ENCODE peak calls at places on chromosomes 3 and 15, in ten cellular contexts. Q is testis, L is Peyer's patch, S is neural progenitor cell, F is fibroblast of the aortic adventitia, C is upper lobe of left lung, Y is osteocyte, N is lower leg skin, X is WTC11, G is PC-3. A is an unnamed sample.

GRCh38 chr3:41075958-41076357 is 123.3 kb upstream of the CTNNB1 start:
- DNase-seq in C (no peak), X (no peak), G (no peak), F (peak), Q (peak), N (no peak), S (peak), L (peak), Y (no peak), A (no peak)

GRCh38 chr15:53462631-53463030 is 296.8 kb downstream of the WDR72 start:
- DNase-seq in C (no peak), Q (no peak), L (no peak), S (no peak), N (no peak), Y (no peak), G (no peak), X (no peak), F (no peak), A (no peak)

GRCh38 chr15:40058476-40059140 is 19.6 kb upstream of the SRP14 start:
- DNase-seq in X (no peak), N (no peak), G (peak), S (no peak), C (no peak), Y (no peak), L (no peak), F (peak), Q (no peak), A (no peak)

GRCh38 chr3:140499114-140499757 is 178.6 kb upstream of the TRIM42 start:
- DNase-seq in Q (no peak), X (no peak), Y (no peak), N (no peak), F (peak), G (peak), C (no peak), S (peak), L (no peak), A (no peak)

GRCh38 chr15:89998923-89999675 is 2.0 kb upstream of the ZNF710 start:
- DNase-seq in N (no peak), F (no peak), Q (no peak), L (no peak), C (peak), Y (no peak), X (no peak), G (no peak), S (no peak), A (no peak)

GRCh38 chr15:60580650-60581415 is 101.9 kb upstream of the ICE2 start:
- DNase-seq in Y (no peak), Q (no peak), S (no peak), C (no peak), X (no peak), L (no peak), N (no peak), G (no peak), F (no peak), A (no peak)

GRCh38 chr15:62545392-62546227 is 380.5 kb upstream of the C2CD4B start:
- DNase-seq in Q (peak), G (peak), N (peak), S (no peak), F (peak), C (no peak), L (no peak), X (no peak), Y (no peak), A (no peak)

GRCh38 chr3:13556937-13557336 is 8.0 kb downstream of the FBLN2 start:
- DNase-seq in Y (no peak), S (peak), L (no peak), X (no peak), F (no peak), C (no peak), Q (no peak), G (no peak), N (no peak), A (no peak)

GRCh38 chr3:54857343-54857742 is 70.5 kb downstream of the LRTM1 start:
- DNase-seq in L (no peak), N (no peak), Y (no peak), F (no peak), X (no peak), C (no peak), S (no peak), G (peak), Q (no peak), A (no peak)

GRCh38 chr3:112114558-112115160 is 18.4 kb downstream of the GCSAM start:
- DNase-seq in S (no peak), Y (no peak), L (no peak), F (no peak), G (no peak), C (no peak), N (no peak), Q (no peak), X (no peak), A (peak)

GRCh38 chr3:37491776-37492175 is 317.4 kb upstream of the LRRFIP2 start:
- DNase-seq in Y (no peak), L (no peak), N (no peak), Q (no peak), G (no peak), S (no peak), F (peak), X (no peak), C (no peak), A (no peak)

GRCh38 chr15:62035256-62035908 is 24.9 kb downstream of the VPS13C start:
- DNase-seq in F (peak), N (no peak), S (no peak), L (no peak), X (no peak), Y (no peak), C (no peak), G (peak), Q (no peak), A (no peak)

GRCh38 chr15:95105229-95105628 is 873.9 kb downstream of the MCTP2 start:
- DNase-seq in F (no peak), C (no peak), S (no peak), N (no peak), Q (no peak), G (peak), L (no peak), X (no peak), Y (no peak), A (no peak)

GRCh38 chr3:29759443-29760033 is 478.7 kb downstream of the RBMS3 start:
- DNase-seq in F (peak), S (peak), N (no peak), X (no peak), C (no peak), L (no peak), Q (no peak), Y (no peak), G (peak), A (no peak)

GRCh38 chr15:27410986-27411385 is 440.0 kb downstream of the GABRG3 start:
- DNase-seq in C (no peak), F (no peak), Q (no peak), S (no peak), G (peak), X (no peak), L (no peak), Y (no peak), N (no peak), A (no peak)

GRCh38 chr15:77247116-77247515 is 172.8 kb downstream of the PEAK1 start:
- DNase-seq in F (no peak), L (no peak), G (no peak), N (no peak), Q (no peak), S (no peak), C (no peak), Y (no peak), X (no peak), A (no peak)

GRCh38 chr3:192888121-192888520 is 29.5 kb downstream of the MB21D2 start:
- DNase-seq in Y (no peak), G (peak), N (no peak), Q (no peak), C (no peak), X (no peak), S (no peak), L (no peak), F (peak), A (no peak)

GRCh38 chr15:73799466-73799865 is 46.3 kb upstream of the INSYN1 start:
- DNase-seq in X (no peak), F (peak), L (no peak), N (no peak), S (no peak), C (no peak), Y (no peak), G (no peak), Q (no peak), A (no peak)

GRCh38 chr3:38226273-38226672 is 39.3 kb upstream of the SLC22A13 start:
- DNase-seq in Q (no peak), G (peak), N (no peak), Y (no peak), L (no peak), F (peak), C (no peak), S (no peak), X (no peak), A (no peak)

GRCh38 chr3:113590983-113591382 is 58.6 kb downstream of the SIDT1 start:
- DNase-seq in Q (no peak), N (no peak), L (no peak), F (no peak), S (no peak), Y (no peak), X (no peak), C (no peak), G (no peak), A (no peak)

GRCh38 chr3:108489776-108490175 is 20.6 kb downstream of the MYH15 start:
- DNase-seq in X (peak), C (no peak), Q (peak), S (peak), F (peak), G (peak), Y (no peak), L (no peak), N (peak), A (peak)

GRCh38 chr3:126834596-126835471 is 130.8 kb downstream of the CHCHD6 start:
- DNase-seq in S (no peak), L (no peak), F (no peak), Q (no peak), Y (peak), C (peak), X (no peak), G (peak), N (no peak), A (no peak)

DNA sequence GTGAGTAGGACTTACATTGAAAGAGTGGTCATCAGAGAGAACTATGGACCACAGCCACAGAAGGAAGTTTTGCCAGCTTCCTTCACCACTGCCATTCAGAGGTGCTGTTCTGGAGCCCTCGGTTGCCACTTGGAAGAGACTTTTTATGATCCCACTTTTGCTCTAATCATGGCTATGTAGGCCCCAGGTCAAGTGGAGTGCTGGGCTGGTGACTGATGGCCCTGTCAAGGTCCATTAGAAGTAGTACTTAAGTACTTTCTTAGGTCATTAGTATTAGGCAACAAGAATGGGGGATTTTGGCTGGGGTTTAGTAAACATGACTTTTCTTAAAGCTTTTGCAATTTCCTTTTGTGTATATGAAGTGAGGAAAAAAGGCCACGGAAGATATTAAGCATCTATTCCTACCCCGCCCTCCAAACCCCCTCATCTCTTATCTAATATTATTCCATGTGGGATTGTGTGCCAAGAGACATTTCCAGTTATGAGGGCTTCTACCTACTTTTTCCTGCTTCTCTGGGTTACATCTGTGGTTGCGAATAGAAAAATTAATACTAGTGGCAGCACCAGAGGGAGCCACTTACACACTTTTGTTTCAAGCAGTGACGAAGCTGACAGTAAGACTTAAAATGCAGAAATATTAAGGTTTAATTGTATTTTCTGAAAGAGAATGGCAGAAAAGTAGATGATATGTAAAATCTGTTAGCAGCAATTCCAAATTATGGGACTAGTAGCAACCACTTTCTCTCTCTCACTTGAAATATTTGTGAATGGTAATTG is 13.9 kb downstream of the NLGN1 start:
- DNase-seq in C (peak), N (no peak), L (no peak), S (no peak), G (peak), Q (peak), F (peak), Y (no peak), X (no peak), A (no peak)
- TF ChIP-seq CTCF in C (peak), N (no peak), L (no peak), S (peak), G (peak), Q (peak), F (peak), Y (peak), X (no peak), A (peak)

DNA sequence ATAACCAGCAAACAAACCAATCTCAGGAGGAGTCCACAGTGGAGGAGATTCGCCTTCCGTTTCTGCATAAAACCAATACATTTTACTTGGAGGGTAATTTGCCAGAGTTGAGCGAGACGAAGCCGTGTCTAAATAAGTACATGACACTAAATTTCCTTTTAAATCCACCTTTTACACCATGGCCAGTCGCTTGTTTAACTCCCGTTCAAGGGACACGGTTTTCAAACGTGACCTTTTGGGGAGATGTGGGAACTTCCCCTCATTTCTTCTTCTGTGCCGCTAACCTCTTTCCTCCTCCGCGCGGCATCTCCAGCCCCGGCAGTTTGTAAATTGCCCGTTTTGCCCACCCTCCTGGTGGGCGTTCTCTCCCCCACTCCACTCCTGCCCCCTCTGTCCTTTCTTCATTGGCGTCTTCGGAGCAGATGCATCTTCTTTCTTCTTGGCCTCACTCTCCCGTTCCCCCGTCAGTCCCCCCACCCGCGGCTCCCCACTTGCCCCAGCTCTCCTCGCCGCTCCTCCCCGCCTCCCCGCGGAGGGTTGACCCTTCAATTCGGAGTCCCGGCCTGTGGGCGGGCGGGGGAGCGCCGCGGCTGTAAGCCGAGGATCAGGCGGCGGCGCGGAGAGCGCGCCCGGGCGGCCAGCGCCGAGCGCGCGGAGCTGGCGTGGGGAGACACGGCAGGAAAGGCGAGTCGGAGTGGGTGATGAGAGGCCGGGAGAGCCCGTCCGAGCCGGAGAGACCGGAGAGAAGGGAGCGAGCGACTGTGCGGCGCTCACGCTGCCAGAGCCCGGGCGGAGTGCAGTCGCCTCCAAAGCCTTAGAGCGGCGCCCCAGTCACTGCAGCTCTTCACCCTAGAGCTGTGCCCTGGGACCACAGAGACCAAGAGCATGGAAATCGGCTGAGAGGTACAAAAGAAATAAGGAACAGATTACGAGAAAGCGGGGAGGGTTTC is at the start of gene NLGN1:
- DNase-seq in S (peak), Q (peak), F (peak), N (peak), G (peak), C (peak), X (peak), L (peak), Y (peak), A (peak)
- TF ChIP-seq CTCF in S (peak), Q (no peak), F (peak), N (no peak), G (no peak), C (no peak), X (no peak), L (no peak), Y (peak), A (no peak)

DNA sequence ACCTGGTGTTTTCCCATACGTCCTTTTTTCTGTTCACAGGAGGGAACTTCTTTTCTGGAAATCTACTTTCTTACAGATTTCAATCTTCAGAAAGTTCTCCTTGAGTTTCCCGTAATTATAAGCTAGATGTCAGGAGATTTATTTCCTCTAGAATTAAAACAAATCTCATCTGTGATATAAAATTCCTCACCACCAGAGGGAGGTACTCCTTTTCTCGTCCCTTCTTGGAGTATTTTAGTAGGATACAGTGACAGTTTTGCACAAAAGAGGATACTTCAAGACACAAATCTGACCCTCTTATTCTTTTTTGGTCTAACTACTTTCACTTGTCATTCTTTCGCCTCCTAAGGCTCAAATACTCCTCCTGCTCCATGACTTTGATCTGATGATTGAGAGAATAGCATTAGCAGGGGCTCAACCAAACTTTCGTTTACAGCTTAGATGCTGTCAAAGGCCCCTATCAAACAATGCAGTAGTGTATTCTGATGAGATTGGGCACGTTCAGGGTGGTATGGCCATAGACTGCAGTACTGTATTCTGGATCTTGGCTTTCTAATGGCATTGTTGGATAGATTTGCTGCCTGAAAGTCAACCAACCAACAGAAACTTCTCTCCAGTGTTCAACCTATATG is 38.0 kb downstream of the TMEM41A start:
- DNase-seq in Q (no peak), C (no peak), Y (no peak), G (peak), S (no peak), X (no peak), L (no peak), N (no peak), F (peak), A (peak)
- TF ChIP-seq CTCF in Q (peak), C (no peak), Y (peak), G (peak), S (peak), X (no peak), L (peak), N (no peak), F (peak), A (peak)

GRCh38 chr3:58013973-58014649 is 5.9 kb downstream of the FLNB start:
- DNase-seq in L (no peak), C (no peak), X (no peak), S (no peak), N (no peak), G (no peak), F (peak), Y (peak), Q (peak), A (no peak)

GRCh38 chr3:58018892-58019291 is 10.7 kb downstream of the FLNB start:
- DNase-seq in C (no peak), G (no peak), Y (no peak), Q (no peak), X (no peak), S (no peak), F (no peak), L (no peak), N (no peak), A (no peak)

GRCh38 chr3:58015524-58015915 is 7.3 kb downstream of the FLNB start:
- DNase-seq in Q (no peak), Y (no peak), S (no peak), N (no peak), L (no peak), C (no peak), G (no peak), X (no peak), F (no peak), A (no peak)

GRCh38 chr3:58019343-58019742 is 11.1 kb downstream of the FLNB start:
- DNase-seq in S (no peak), Q (no peak), L (no peak), F (no peak), C (no peak), G (no peak), X (no peak), Y (no peak), N (no peak), A (no peak)

GRCh38 chr3:58016710-58017109 is 8.5 kb downstream of the FLNB start:
- DNase-seq in L (no peak), G (no peak), C (no peak), Y (no peak), N (no peak), F (no peak), X (no peak), S (no peak), Q (no peak), A (no peak)
- TF ChIP-seq CTCF in L (no peak), G (no peak), C (no peak), Y (no peak), N (no peak), F (no peak), X (no peak), S (no peak), Q (no peak), A (no peak)

GRCh38 chr3:171113716-171114115 is 87.2 kb upstream of the SLC2A2 start:
- DNase-seq in Y (no peak), X (peak), S (peak), G (no peak), N (no peak), F (no peak), C (no peak), Q (no peak), L (no peak), A (no peak)
- TF ChIP-seq CTCF in Y (peak), X (no peak), S (peak), G (peak), N (no peak), F (peak), C (no peak), Q (no peak), L (no peak), A (no peak)

GRCh38 chr15:58517252-58517681 is 85.5 kb downstream of the LIPC start:
- DNase-seq in Y (no peak), G (no peak), Q (no peak), X (no peak), C (no peak), F (no peak), L (no peak), N (no peak), S (no peak), A (no peak)
- TF ChIP-seq CTCF in Y (no peak), G (no peak), Q (no peak), X (no peak), C (no peak), F (no peak), L (no peak), N (no peak), S (peak), A (no peak)

DNA sequence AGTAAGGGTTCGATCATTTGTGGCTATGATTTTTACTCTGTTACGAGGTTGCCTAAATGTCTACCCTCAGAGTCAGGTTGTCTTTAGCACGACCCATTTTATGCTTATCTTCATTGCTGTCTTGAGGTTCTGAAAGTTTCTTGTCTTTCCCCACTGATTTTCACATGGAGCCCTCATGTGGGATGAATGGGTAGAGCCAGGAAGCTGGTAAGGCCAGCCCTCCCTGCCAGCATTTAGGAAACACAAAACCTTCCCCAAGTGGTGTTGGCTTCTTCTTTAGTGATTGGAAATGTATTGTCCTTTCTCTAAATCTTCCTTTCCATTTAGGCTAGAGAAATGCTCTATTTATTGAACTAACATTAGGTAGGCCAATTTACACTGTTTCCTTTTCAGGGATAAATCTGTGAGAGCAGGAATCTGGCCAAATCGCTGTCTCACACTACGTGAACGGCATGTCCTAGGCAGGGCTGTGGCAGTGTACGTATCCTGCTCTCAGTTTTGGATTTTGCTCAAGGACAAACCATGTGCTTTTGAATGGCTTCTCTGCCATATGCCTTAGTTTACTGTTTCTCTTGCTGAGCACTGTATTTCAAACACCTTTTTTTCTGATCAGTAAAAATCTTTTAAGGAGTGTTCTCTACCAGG is 43.7 kb downstream of the MYZAP start:
- DNase-seq in X (no peak), S (no peak), N (no peak), Q (peak), L (no peak), G (no peak), C (no peak), Y (no peak), F (no peak), A (no peak)
- TF ChIP-seq CTCF in X (no peak), S (no peak), N (no peak), Q (no peak), L (peak), G (peak), C (no peak), Y (no peak), F (no peak), A (no peak)

A was measured in GM10248.